ENCODE peak calls at places on chromosomes 6 and 20, in four cellular contexts. M is AG10803, H is epithelial cell of proximal tubule, B is lung. I is an unnamed sample.

GRCh38 chr6:168417660-168418059 is 23.3 kb upstream of the SMOC2 start:
- DNase-seq in M (no peak), H (no peak), B (no peak), I (no peak)

GRCh38 chr6:158185729-158186456 is 17.7 kb downstream of the GTF2H5 start:
- DNase-seq in M (peak), H (no peak), B (no peak), I (peak)

GRCh38 chr6:143279385-143279784 is 171.1 kb downstream of the ADAT2 start:
- DNase-seq in H (no peak), M (no peak), B (no peak), I (peak)

GRCh38 chr20:6679086-6679485 is 88.4 kb upstream of the BMP2 start:
- DNase-seq in M (no peak), H (no peak), B (no peak), I (no peak)

GRCh38 chr6:3527797-3528067 is 70.9 kb upstream of the SLC22A23 start:
- DNase-seq in M (no peak), H (no peak), B (no peak), I (no peak)

GRCh38 chr20:31720486-31721407 is 1.9 kb downstream of the BCL2L1 start:
- DNase-seq in H (no peak), M (no peak), B (no peak), I (no peak)

GRCh38 chr20:46423882-46424482 is 17.6 kb upstream of the ELMO2 start:
- DNase-seq in H (no peak), M (no peak), B (no peak), I (no peak)

GRCh38 chr6:145116591-145117178 is 618.6 kb downstream of the EPM2A start:
- DNase-seq in B (no peak), H (no peak), M (no peak), I (no peak)

GRCh38 chr6:30480536-30481156 is 8.7 kb upstream of the HLA-E start:
- DNase-seq in M (no peak), B (no peak), H (no peak), I (no peak)

GRCh38 chr20:462199-462991 is at the start of gene TBC1D20:
- DNase-seq in H (no peak), M (peak), B (peak), I (peak)

GRCh38 chr6:15296735-15297134 is 50.9 kb downstream of the JARID2 start:
- DNase-seq in H (no peak), B (no peak), M (no peak), I (no peak)

GRCh38 chr6:166904101-166904746 is 52.1 kb downstream of the RNASET2 start:
- DNase-seq in M (no peak), H (no peak), B (no peak), I (no peak)

GRCh38 chr6:44254957-44255808 is 2.1 kb downstream of the SLC35B2 start:
- DNase-seq in M (no peak), H (no peak), B (no peak), I (no peak)

GRCh38 chr20:821083-822065 is 12.1 kb upstream of the FAM110A start:
- DNase-seq in M (no peak), B (no peak), H (no peak), I (no peak)

GRCh38 chr6:75526502-75527127 is 33.0 kb upstream of the FILIP1 start:
- DNase-seq in M (peak), H (no peak), B (peak), I (peak)

GRCh38 chr6:170284126-170284773 is 6.6 kb downstream of the DLL1 start:
- DNase-seq in B (no peak), M (no peak), H (no peak), I (no peak)

GRCh38 chr20:35125753-35126152 is 21.4 kb downstream of the EDEM2 start:
- DNase-seq in B (no peak), H (no peak), M (no peak), I (no peak)

GRCh38 chr6:105900120-105900937 is 185.8 kb upstream of the PRDM1 start:
- DNase-seq in H (peak), B (no peak), M (peak), I (peak)

GRCh38 chr6:85641522-85641915 is 1.2 kb downstream of the SYNCRIP start:
- DNase-seq in H (no peak), B (no peak), M (no peak), I (no peak)

GRCh38 chr6:127879685-127880084 is 21.2 kb downstream of the THEMIS start:
- DNase-seq in B (no peak), H (no peak), M (peak), I (peak)

GRCh38 chr6:158222066-158222465 is 53.9 kb downstream of the GTF2H5 start:
- DNase-seq in B (no peak), H (no peak), M (no peak), I (no peak)

GRCh38 chr6:69571234-69571633 is 225.6 kb downstream of the LMBRD1 start:
- DNase-seq in M (no peak), B (no peak), H (no peak), I (no peak)

GRCh38 chr6:155958550-155958949 is 502.9 kb upstream of the NOX3 start:
- DNase-seq in B (no peak), H (no peak), M (no peak), I (no peak)

GRCh38 chr20:53408728-53409157 is 184.9 kb downstream of the ZNF217 start:
- DNase-seq in B (no peak), H (no peak), M (peak), I (no peak)

GRCh38 chr20:3172933-3173581 is at the start of gene LZTS3:
- DNase-seq in M (peak), B (peak), H (no peak), I (peak)

GRCh38 chr20:14148042-14148441 is 152.7 kb downstream of the MACROD2 start:
- DNase-seq in B (no peak), H (no peak), M (no peak), I (peak)

GRCh38 chr20:43442310-43442880 is 15.3 kb upstream of the SRSF6 start:
- DNase-seq in M (peak), B (no peak), H (no peak), I (no peak)

GRCh38 chr6:19849736-19850135 is 12.6 kb downstream of the ID4 start:
- DNase-seq in H (no peak), B (no peak), M (no peak), I (no peak)

GRCh38 chr20:32589256-32589655 is 4.1 kb upstream of the NOL4L start:
- DNase-seq in B (no peak), M (peak), H (no peak), I (no peak)

GRCh38 chr20:3010985-3011723 is 32.3 kb upstream of the GNRH2 start:
- DNase-seq in M (peak), H (peak), B (no peak), I (peak)

GRCh38 chr20:47400685-47401084 is 44.2 kb upstream of the ZMYND8 start:
- DNase-seq in B (no peak), M (no peak), H (no peak), I (no peak)

GRCh38 chr6:149933461-149933860 is 8.4 kb upstream of the ULBP2 start:
- DNase-seq in M (no peak), B (no peak), H (no peak), I (no peak)

GRCh38 chr20:15546624-15547023 is 1026.6 kb downstream of the KIF16B start:
- DNase-seq in H (no peak), B (no peak), M (no peak), I (no peak)

GRCh38 chr20:56760610-56761009 is 131.5 kb downstream of the TFAP2C start:
- DNase-seq in B (no peak), H (no peak), M (no peak), I (no peak)

GRCh38 chr6:164108869-164109769 is 694.6 kb downstream of the QKI start:
- DNase-seq in M (peak), H (no peak), B (peak), I (no peak)

GRCh38 chr6:50270427-50270826 is 220.7 kb upstream of the DEFB112 start:
- DNase-seq in H (no peak), B (no peak), M (no peak), I (no peak)

GRCh38 chr6:151063339-151063738 is 176.4 kb upstream of the AKAP12 start:
- DNase-seq in B (no peak), M (peak), H (no peak), I (peak)

GRCh38 chr6:1267057-1267732 is 44.7 kb upstream of the FOXQ1 start:
- DNase-seq in H (no peak), M (peak), B (no peak), I (no peak)

DNA sequence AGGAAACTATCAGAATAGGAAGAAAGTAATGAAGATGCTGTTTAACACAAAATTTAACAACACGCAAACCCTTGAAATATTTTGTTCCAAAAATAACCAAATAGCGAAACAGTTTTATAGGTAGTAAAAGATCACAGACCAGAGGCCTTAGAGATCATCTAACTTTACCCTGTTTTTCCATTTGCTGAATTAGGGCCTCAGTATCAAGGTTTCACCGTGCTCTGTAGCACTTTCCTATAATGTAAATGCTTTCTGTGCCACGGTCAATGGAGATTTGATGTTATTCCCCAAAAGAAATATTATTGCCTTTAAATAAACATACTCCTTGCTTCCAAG is 23.7 kb downstream of the EPB41L2 start:
- DNase-seq in B (no peak), M (no peak), H (no peak), I (no peak)
- H3K4me3 ChIP-seq in B (no peak), M (no peak), H (no peak), I (no peak)

GRCh38 chr6:90120327-90120726 is 176.3 kb downstream of the BACH2 start:
- DNase-seq in H (no peak), M (no peak), B (no peak), I (no peak)

GRCh38 chr6:90113389-90113788 is 183.3 kb downstream of the BACH2 start:
- DNase-seq in M (no peak), B (no peak), H (no peak), I (no peak)

GRCh38 chr6:90119618-90120017 is 177.0 kb downstream of the BACH2 start:
- DNase-seq in M (no peak), B (no peak), H (no peak), I (no peak)

GRCh38 chr6:90121982-90122381 is 174.7 kb downstream of the BACH2 start:
- DNase-seq in M (no peak), B (no peak), H (no peak), I (no peak)

GRCh38 chr6:90118581-90118980 is 178.1 kb downstream of the BACH2 start:
- DNase-seq in H (no peak), M (no peak), B (no peak), I (no peak)
- TF ChIP-seq CTCF in H (no peak), M (no peak), B (no peak), I (no peak)

GRCh38 chr6:42047790-42048405 is 2.4 kb upstream of the TAF8 start:
- DNase-seq in H (no peak), M (no peak), B (no peak), I (no peak)

GRCh38 chr6:42046491-42047219 is 3.7 kb upstream of the TAF8 start:
- DNase-seq in B (no peak), H (no peak), M (peak), I (peak)

GRCh38 chr6:42049116-42049809 is 1.1 kb upstream of the TAF8 start:
- DNase-seq in B (peak), M (no peak), H (no peak), I (no peak)

GRCh38 chr6:42045538-42046460 is 4.5 kb upstream of the TAF8 start:
- DNase-seq in M (peak), H (peak), B (peak), I (peak)

DNA sequence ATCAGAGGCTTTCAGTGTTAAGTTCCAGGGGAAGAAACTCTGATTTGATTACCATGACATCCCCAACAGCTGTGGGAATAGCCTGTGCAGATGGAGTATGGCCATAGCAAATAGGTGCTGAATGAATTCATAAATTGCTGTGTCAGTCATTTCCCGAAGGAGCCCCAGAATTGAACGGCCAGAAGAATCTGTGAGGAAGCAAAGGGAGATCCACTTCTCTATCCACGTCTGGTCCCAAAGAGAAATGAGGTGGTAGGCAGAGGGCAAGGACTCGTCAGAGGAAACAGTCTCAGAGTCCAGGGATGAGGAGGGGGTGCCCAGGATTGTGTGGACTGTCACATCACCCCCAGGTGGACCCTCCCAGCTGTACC is 3.1 kb upstream of the TAF8 start:
- DNase-seq in H (no peak), M (no peak), B (no peak), I (no peak)
- H3K4me3 ChIP-seq in H (peak), M (no peak), B (peak), I (no peak)

GRCh38 chr20:50928469-50928868 is 2.8 kb downstream of the ADNP start:
- DNase-seq in H (no peak), B (no peak), M (no peak), I (no peak)
- TF ChIP-seq CTCF in H (peak), B (no peak), M (peak), I (peak)

GRCh38 chr20:55586626-55587025 is 418.7 kb downstream of the CBLN4 start:
- DNase-seq in H (no peak), B (no peak), M (no peak), I (no peak)
- H3K4me3 ChIP-seq in H (no peak), B (no peak), M (no peak), I (no peak)

DNA sequence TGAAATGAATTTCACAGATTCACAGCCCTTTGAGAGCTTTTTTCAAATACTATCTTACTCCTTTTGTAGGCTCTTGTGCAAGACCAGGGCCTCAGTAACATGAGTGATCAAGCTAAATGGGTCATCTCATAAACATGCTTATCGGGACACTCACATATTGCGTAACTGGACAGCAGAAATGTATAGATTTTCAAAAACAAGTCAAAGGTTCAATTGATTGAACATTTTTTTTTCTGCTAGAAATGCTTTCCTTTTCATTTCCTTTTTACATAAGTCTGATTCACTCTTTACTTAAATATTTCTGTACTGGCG is 8.7 kb upstream of the SALL4 start:
- DNase-seq in M (peak), B (no peak), H (no peak), I (peak)
- TF ChIP-seq CTCF in M (no peak), B (no peak), H (no peak), I (no peak)

DNA sequence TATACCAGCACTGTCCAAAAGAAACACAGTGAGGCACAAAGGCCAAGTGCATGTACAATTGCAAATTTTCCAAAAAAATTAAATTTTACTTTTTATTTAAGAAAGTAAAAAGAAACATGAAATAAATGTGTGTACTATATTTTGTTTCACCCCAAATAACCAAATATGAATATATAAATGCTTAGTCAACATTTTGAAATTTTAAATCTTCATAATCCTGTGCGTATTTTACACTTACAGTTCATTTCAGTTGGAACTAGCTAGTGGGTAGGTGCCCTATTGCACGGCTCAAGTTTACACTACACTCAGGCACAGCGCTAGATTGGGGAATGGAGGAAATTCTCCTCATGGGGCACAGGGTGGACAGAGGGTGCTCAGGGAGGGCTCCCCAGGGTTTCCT is 18.0 kb upstream of the BTN3A3 start:
- DNase-seq in B (no peak), H (no peak), M (no peak), I (no peak)
- H3K4me3 ChIP-seq in B (no peak), H (peak), M (peak), I (peak)

DNA sequence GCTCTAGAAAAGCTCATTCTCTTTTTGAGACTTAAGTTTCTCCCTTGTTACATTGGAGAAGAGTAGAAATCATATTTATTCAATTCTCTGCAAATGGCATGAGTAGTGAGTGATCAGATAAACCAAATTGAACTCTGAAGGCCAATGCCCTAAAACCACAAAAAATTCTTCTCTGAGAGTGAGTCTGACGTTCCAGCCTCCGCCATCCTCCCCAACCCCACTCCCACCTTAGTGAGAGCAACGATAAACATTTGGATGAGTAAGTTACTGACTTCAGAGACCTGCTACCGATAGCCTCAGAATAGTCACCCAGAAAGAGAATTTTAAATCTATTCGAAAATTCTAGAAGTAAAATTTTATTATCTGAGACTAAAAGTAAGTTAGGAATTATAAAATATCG is 94.6 kb downstream of the TFAP2A start:
- DNase-seq in B (no peak), M (no peak), H (no peak), I (no peak)
- TF ChIP-seq CTCF in B (no peak), M (no peak), H (no peak), I (no peak)

GRCh38 chr20:17693534-17694001 is 6.2 kb upstream of the BANF2 start:
- DNase-seq in H (no peak), M (no peak), B (no peak), I (no peak)
- H3K4me3 ChIP-seq in H (no peak), M (no peak), B (no peak), I (no peak)

DNA sequence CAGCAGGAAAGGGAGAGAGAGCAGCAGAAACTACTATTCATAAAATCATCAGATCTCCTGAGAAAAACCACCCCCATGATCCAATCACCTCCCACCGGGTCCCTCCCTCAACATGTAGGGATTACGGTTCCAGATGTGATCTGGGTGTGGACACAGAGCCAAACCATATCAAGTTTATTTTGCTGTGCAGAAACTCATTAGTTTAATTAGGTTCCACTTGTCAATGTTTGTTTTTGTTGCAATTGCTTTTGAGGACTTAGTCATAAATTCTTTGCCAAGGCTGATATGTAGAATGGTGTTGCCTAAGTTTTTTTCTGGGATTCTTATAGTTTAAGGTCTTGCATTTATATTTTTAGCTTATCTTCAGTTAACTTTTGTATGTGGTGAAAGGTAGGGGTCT is 422.0 kb upstream of the HS3ST5 start:
- DNase-seq in H (no peak), M (no peak), B (no peak), I (no peak)
- TF ChIP-seq CTCF in H (no peak), M (no peak), B (no peak), I (no peak)

I was measured in fibroblast of the aortic adventitia.